ENCODE peak calls at places on chromosomes 3 and 15, in eight cellular contexts. C, X, M, U, A, H, Z and V are unnamed samples.

GRCh38 chr3:144272715-144273114 is 301.1 kb downstream of the DIPK2A start:
- DNase-seq in C (no peak), X (peak), M (no peak), U (no peak), A (no peak), H (no peak), Z (no peak), V (peak)

GRCh38 chr3:46711305-46711704 is 6.4 kb downstream of the PRSS50 start:
- DNase-seq in C (no peak), X (no peak), M (no peak), U (no peak), A (no peak), H (no peak), Z (no peak), V (no peak)

GRCh38 chr3:152298393-152299242 is 29.9 kb downstream of the MBNL1 start:
- DNase-seq in C (peak), X (peak), M (no peak), U (peak), A (peak), H (no peak), Z (peak), V (peak)

GRCh38 chr3:119428538-119428937 is 34.9 kb downstream of the TMEM39A start:
- DNase-seq in C (no peak), X (no peak), M (no peak), U (no peak), A (no peak), H (no peak), Z (no peak), V (no peak)

GRCh38 chr3:17478673-17479072 is 263.8 kb downstream of the TBC1D5 start:
- DNase-seq in C (no peak), X (no peak), M (no peak), U (no peak), A (peak), H (no peak), Z (no peak), V (no peak)

GRCh38 chr3:148023994-148024393 is 614.8 kb downstream of the ZIC1 start:
- DNase-seq in C (no peak), X (no peak), M (no peak), U (no peak), A (peak), H (no peak), Z (peak), V (no peak)

GRCh38 chr3:5678248-5678647 is 490.7 kb downstream of the EDEM1 start:
- DNase-seq in C (no peak), X (no peak), M (no peak), U (no peak), A (no peak), H (no peak), Z (no peak), V (no peak)

GRCh38 chr3:55858727-55859126 is 371.6 kb upstream of the WNT5A start:
- DNase-seq in C (no peak), X (no peak), M (no peak), U (no peak), A (no peak), H (no peak), Z (no peak), V (no peak)

GRCh38 chr3:193812078-193812725 is 219.2 kb downstream of the OPA1 start:
- DNase-seq in C (no peak), X (no peak), M (no peak), U (no peak), A (no peak), H (no peak), Z (no peak), V (no peak)

GRCh38 chr15:25946241-25946786 is 83.2 kb upstream of the ATP10A start:
- DNase-seq in C (no peak), X (no peak), M (no peak), U (no peak), A (no peak), H (no peak), Z (no peak), V (no peak)

GRCh38 chr15:41832875-41833274 is 5.0 kb downstream of the JMJD7 start:
- DNase-seq in C (no peak), X (peak), M (no peak), U (no peak), A (no peak), H (no peak), Z (no peak), V (peak)

GRCh38 chr15:56365075-56365711 is at the start of gene TEX9:
- DNase-seq in C (peak), X (peak), M (no peak), U (peak), A (peak), H (peak), Z (peak), V (peak)